ENCODE peak calls at places on chromosome 1, in nine cellular contexts. One of them, this sample, is unnamed.

GRCh38 chr1:153963850-153964331 is 554 bp upstream of the SLC39A1 start:
- DNase-seq in adipocyte: peak; percentile 64
- DNase-seq in HFF-Myc: no peak
- DNase-seq in epithelial cell of esophagus: peak; percentile 91
- DNase-seq in A549: peak; percentile 78
- DNase-seq in kidney tubule cell: peak; percentile 82
- DNase-seq in activated CD4-positive, alpha-beta T cell treated with anti-CD3 and anti-CD28 coated beads for 24 hours: no peak
- DNase-seq in fibroblast of the aortic adventitia: peak; percentile 25
- DNase-seq in right lobe of liver: peak; percentile 61
- DNase-seq in this sample: peak; percentile 68

GRCh38 chr1:151837197-151837596 is 2.4 kb downstream of the C2CD4D start:
- DNase-seq in adipocyte: no peak
- DNase-seq in HFF-Myc: no peak
- DNase-seq in epithelial cell of esophagus: no peak
- DNase-seq in A549: no peak
- DNase-seq in kidney tubule cell: no peak
- DNase-seq in activated CD4-positive, alpha-beta T cell treated with anti-CD3 and anti-CD28 coated beads for 24 hours: no peak
- DNase-seq in fibroblast of the aortic adventitia: no peak
- DNase-seq in right lobe of liver: no peak
- DNase-seq in this sample: no peak

GRCh38 chr1:100343897-100344296 is 8.4 kb upstream of the CDC14A start:
- DNase-seq in adipocyte: no peak
- DNase-seq in HFF-Myc: no peak
- DNase-seq in epithelial cell of esophagus: no peak
- DNase-seq in A549: no peak
- DNase-seq in kidney tubule cell: no peak
- DNase-seq in activated CD4-positive, alpha-beta T cell treated with anti-CD3 and anti-CD28 coated beads for 24 hours: no peak
- DNase-seq in fibroblast of the aortic adventitia: no peak
- DNase-seq in right lobe of liver: no peak
- DNase-seq in this sample: no peak

GRCh38 chr1:101108123-101108522 is 82.5 kb upstream of the DPH5 start:
- DNase-seq in adipocyte: no peak
- DNase-seq in HFF-Myc: no peak
- DNase-seq in epithelial cell of esophagus: peak; percentile 65
- DNase-seq in A549: no peak
- DNase-seq in kidney tubule cell: peak; percentile 29
- DNase-seq in activated CD4-positive, alpha-beta T cell treated with anti-CD3 and anti-CD28 coated beads for 24 hours: no peak
- DNase-seq in fibroblast of the aortic adventitia: no peak
- DNase-seq in right lobe of liver: peak; percentile 35
- DNase-seq in this sample: no peak

GRCh38 chr1:110477041-110477440 is 26.1 kb downstream of the PROK1 start:
- DNase-seq in adipocyte: peak; percentile 25
- DNase-seq in HFF-Myc: no peak
- DNase-seq in epithelial cell of esophagus: peak; percentile 95
- DNase-seq in A549: peak; percentile 81
- DNase-seq in kidney tubule cell: peak; percentile 89
- DNase-seq in activated CD4-positive, alpha-beta T cell treated with anti-CD3 and anti-CD28 coated beads for 24 hours: no peak
- DNase-seq in fibroblast of the aortic adventitia: peak; percentile 75
- DNase-seq in right lobe of liver: no peak
- DNase-seq in this sample: no peak

GRCh38 chr1:93751391-93752250 is 70.0 kb upstream of the BCAR3 start:
- DNase-seq in adipocyte: no peak
- DNase-seq in HFF-Myc: no peak
- DNase-seq in epithelial cell of esophagus: no peak
- DNase-seq in A549: no peak
- DNase-seq in kidney tubule cell: no peak
- DNase-seq in activated CD4-positive, alpha-beta T cell treated with anti-CD3 and anti-CD28 coated beads for 24 hours: no peak
- DNase-seq in fibroblast of the aortic adventitia: no peak
- DNase-seq in right lobe of liver: peak; percentile 60
- DNase-seq in this sample: peak; percentile 92

GRCh38 chr1:231040019-231040799 is at the start of gene FAM89A:
- DNase-seq in adipocyte: peak; percentile 82
- DNase-seq in HFF-Myc: no peak
- DNase-seq in epithelial cell of esophagus: peak; percentile 55
- DNase-seq in A549: peak; percentile 46
- DNase-seq in kidney tubule cell: peak; percentile 24
- DNase-seq in activated CD4-positive, alpha-beta T cell treated with anti-CD3 and anti-CD28 coated beads for 24 hours: peak; percentile 64
- DNase-seq in fibroblast of the aortic adventitia: peak; percentile 3
- DNase-seq in right lobe of liver: peak; percentile 78
- DNase-seq in this sample: no peak

GRCh38 chr1:92488416-92488815 is 1.7 kb upstream of the GFI1 start:
- DNase-seq in adipocyte: no peak
- DNase-seq in HFF-Myc: no peak
- DNase-seq in epithelial cell of esophagus: no peak
- DNase-seq in A549: no peak
- DNase-seq in kidney tubule cell: no peak
- DNase-seq in activated CD4-positive, alpha-beta T cell treated with anti-CD3 and anti-CD28 coated beads for 24 hours: no peak
- DNase-seq in fibroblast of the aortic adventitia: no peak
- DNase-seq in right lobe of liver: no peak
- DNase-seq in this sample: no peak

GRCh38 chr1:208065862-208066261 is 154.9 kb upstream of the CD34 start:
- DNase-seq in adipocyte: no peak
- DNase-seq in HFF-Myc: no peak
- DNase-seq in epithelial cell of esophagus: peak; percentile 17
- DNase-seq in A549: no peak
- DNase-seq in kidney tubule cell: peak; percentile 34
- DNase-seq in activated CD4-positive, alpha-beta T cell treated with anti-CD3 and anti-CD28 coated beads for 24 hours: no peak
- DNase-seq in fibroblast of the aortic adventitia: no peak
- DNase-seq in right lobe of liver: no peak
- DNase-seq in this sample: no peak

GRCh38 chr1:229507502-229507901 is 639 bp downstream of the NUP133 start:
- DNase-seq in adipocyte: no peak
- DNase-seq in HFF-Myc: no peak
- DNase-seq in epithelial cell of esophagus: no peak
- DNase-seq in A549: peak; percentile 4
- DNase-seq in kidney tubule cell: no peak
- DNase-seq in activated CD4-positive, alpha-beta T cell treated with anti-CD3 and anti-CD28 coated beads for 24 hours: no peak
- DNase-seq in fibroblast of the aortic adventitia: no peak
- DNase-seq in right lobe of liver: no peak
- DNase-seq in this sample: peak; percentile 48

GRCh38 chr1:218498061-218498938 is 153.2 kb downstream of the TGFB2 start:
- DNase-seq in adipocyte: peak; percentile 58
- DNase-seq in HFF-Myc: no peak
- DNase-seq in epithelial cell of esophagus: peak; percentile 73
- DNase-seq in A549: peak; percentile 92
- DNase-seq in kidney tubule cell: peak; percentile 90
- DNase-seq in activated CD4-positive, alpha-beta T cell treated with anti-CD3 and anti-CD28 coated beads for 24 hours: no peak
- DNase-seq in fibroblast of the aortic adventitia: peak; percentile 32
- DNase-seq in right lobe of liver: no peak
- DNase-seq in this sample: no peak

GRCh38 chr1:240612811-240613210 is 856 bp upstream of the GREM2 start:
- DNase-seq in adipocyte: no peak
- DNase-seq in HFF-Myc: no peak
- DNase-seq in epithelial cell of esophagus: no peak
- DNase-seq in A549: no peak
- DNase-seq in kidney tubule cell: no peak
- DNase-seq in activated CD4-positive, alpha-beta T cell treated with anti-CD3 and anti-CD28 coated beads for 24 hours: no peak
- DNase-seq in fibroblast of the aortic adventitia: no peak
- DNase-seq in right lobe of liver: no peak
- DNase-seq in this sample: no peak

GRCh38 chr1:42740756-42741580 is 932 bp upstream of the CLDN19 start:
- DNase-seq in adipocyte: no peak
- DNase-seq in HFF-Myc: no peak
- DNase-seq in epithelial cell of esophagus: no peak
- DNase-seq in A549: no peak
- DNase-seq in kidney tubule cell: no peak
- DNase-seq in activated CD4-positive, alpha-beta T cell treated with anti-CD3 and anti-CD28 coated beads for 24 hours: no peak
- DNase-seq in fibroblast of the aortic adventitia: no peak
- DNase-seq in right lobe of liver: no peak
- DNase-seq in this sample: no peak

GRCh38 chr1:6872573-6873261 is 87.5 kb downstream of the CAMTA1 start:
- DNase-seq in adipocyte: peak; percentile 56
- DNase-seq in HFF-Myc: no peak
- DNase-seq in epithelial cell of esophagus: no peak
- DNase-seq in A549: no peak
- DNase-seq in kidney tubule cell: no peak
- DNase-seq in activated CD4-positive, alpha-beta T cell treated with anti-CD3 and anti-CD28 coated beads for 24 hours: no peak
- DNase-seq in fibroblast of the aortic adventitia: peak; percentile 57
- DNase-seq in right lobe of liver: no peak
- DNase-seq in this sample: no peak

GRCh38 chr1:33397125-33397506 is 33.8 kb downstream of the PHC2 start:
- DNase-seq in adipocyte: no peak
- DNase-seq in HFF-Myc: no peak
- DNase-seq in epithelial cell of esophagus: no peak
- DNase-seq in A549: no peak
- DNase-seq in kidney tubule cell: no peak
- DNase-seq in activated CD4-positive, alpha-beta T cell treated with anti-CD3 and anti-CD28 coated beads for 24 hours: no peak
- DNase-seq in fibroblast of the aortic adventitia: no peak
- DNase-seq in right lobe of liver: no peak
- DNase-seq in this sample: peak; percentile 90

GRCh38 chr1:42003433-42003832 is 84.7 kb upstream of the HIVEP3 start:
- DNase-seq in adipocyte: no peak
- DNase-seq in HFF-Myc: no peak
- DNase-seq in epithelial cell of esophagus: peak; percentile 20
- DNase-seq in A549: no peak
- DNase-seq in kidney tubule cell: no peak
- DNase-seq in activated CD4-positive, alpha-beta T cell treated with anti-CD3 and anti-CD28 coated beads for 24 hours: no peak
- DNase-seq in fibroblast of the aortic adventitia: no peak
- DNase-seq in right lobe of liver: no peak
- DNase-seq in this sample: peak; percentile 98

GRCh38 chr1:58874757-58875755 is 91.2 kb upstream of the JUN start:
- DNase-seq in adipocyte: peak; percentile 42
- DNase-seq in HFF-Myc: no peak
- DNase-seq in epithelial cell of esophagus: no peak
- DNase-seq in A549: no peak
- DNase-seq in kidney tubule cell: peak; percentile 77
- DNase-seq in activated CD4-positive, alpha-beta T cell treated with anti-CD3 and anti-CD28 coated beads for 24 hours: no peak
- DNase-seq in fibroblast of the aortic adventitia: peak; percentile 82
- DNase-seq in right lobe of liver: no peak
- DNase-seq in this sample: peak; percentile 65

GRCh38 chr1:35851175-35851869 is 31.7 kb upstream of the AGO1 start:
- DNase-seq in adipocyte: peak; percentile 83
- DNase-seq in HFF-Myc: no peak
- DNase-seq in epithelial cell of esophagus: no peak
- DNase-seq in A549: no peak
- DNase-seq in kidney tubule cell: no peak
- DNase-seq in activated CD4-positive, alpha-beta T cell treated with anti-CD3 and anti-CD28 coated beads for 24 hours: no peak
- DNase-seq in fibroblast of the aortic adventitia: peak; percentile 90
- DNase-seq in right lobe of liver: no peak
- DNase-seq in this sample: no peak

GRCh38 chr1:89195476-89195875 is 3.3 kb downstream of the GBP4 start:
- DNase-seq in adipocyte: no peak
- DNase-seq in HFF-Myc: no peak
- DNase-seq in epithelial cell of esophagus: no peak
- DNase-seq in A549: no peak
- DNase-seq in kidney tubule cell: no peak
- DNase-seq in activated CD4-positive, alpha-beta T cell treated with anti-CD3 and anti-CD28 coated beads for 24 hours: no peak
- DNase-seq in fibroblast of the aortic adventitia: no peak
- DNase-seq in right lobe of liver: no peak
- DNase-seq in this sample: no peak